ENCODE peak calls at places on chromosomes 1 and 21, in seven cellular contexts. Z is H1, E is IMR-90, F is H9, G is neuronal stem cell, V is mesendoderm, N is trophoblast cell. T is an unnamed sample.

GRCh38 chr1:40096977-40097782 is at the start of gene PPT1:
- DNase-seq in V (peak), G (peak), E (peak), Z (peak), N (peak), F (peak), T (peak)

GRCh38 chr1:164589961-164590507 is 31.1 kb downstream of the PBX1 start:
- DNase-seq in G (no peak), E (no peak), Z (no peak), F (peak), N (no peak), V (peak), T (no peak)

GRCh38 chr1:9239622-9240401 is 5.2 kb downstream of the H6PD start:
- DNase-seq in E (peak), N (peak), V (no peak), G (no peak), Z (no peak), F (no peak), T (peak)

GRCh38 chr1:228158151-228158571 is 7.4 kb upstream of the IBA57 start:
- DNase-seq in G (no peak), F (no peak), E (no peak), V (no peak), N (no peak), Z (no peak), T (no peak)

GRCh38 chr21:36104306-36105300 is 30.3 kb upstream of the CBR3 start:
- DNase-seq in V (peak), G (peak), F (peak), N (peak), E (peak), Z (peak), T (peak)

GRCh38 chr1:100449477-100449876 is 88.5 kb upstream of the GPR88 start:
- DNase-seq in G (no peak), Z (no peak), E (no peak), F (no peak), N (no peak), V (no peak), T (no peak)

GRCh38 chr1:154971341-154971998 is 923 bp upstream of the SHC1 start:
- DNase-seq in F (no peak), E (no peak), N (peak), V (peak), Z (no peak), G (no peak), T (no peak)

GRCh38 chr1:112722601-112723510 is 7.7 kb upstream of the PPM1J start:
- DNase-seq in F (peak), V (peak), E (peak), N (peak), Z (peak), G (no peak), T (peak)

GRCh38 chr1:21673277-21673780 is 4.2 kb upstream of the RAP1GAP start:
- DNase-seq in N (no peak), E (peak), V (no peak), F (peak), G (no peak), Z (peak), T (peak)

GRCh38 chr1:5727191-5727590 is 265.0 kb downstream of the NPHP4 start:
- DNase-seq in Z (no peak), G (no peak), E (no peak), F (no peak), V (no peak), N (no peak), T (no peak)

GRCh38 chr1:225891229-225891972 is 2.5 kb upstream of the LEFTY1 start:
- DNase-seq in N (no peak), F (no peak), G (no peak), V (no peak), E (no peak), Z (no peak), T (no peak)
- H3K9ac ChIP-seq in N (no peak), F (no peak), G (no peak), V (no peak), E (no peak), Z (no peak), T (no peak)

GRCh38 chr1:59238535-59238934 is 58.4 kb upstream of the FGGY start:
- DNase-seq in N (no peak), V (no peak), E (no peak), F (no peak), G (no peak), Z (no peak), T (no peak)
- H2BK5ac ChIP-seq in N (no peak), V (no peak), E (no peak), F (no peak), G (no peak), Z (no peak), T (no peak)

GRCh38 chr21:33203371-33203724 is 26.4 kb upstream of the IFNAR2 start:
- DNase-seq in Z (no peak), F (no peak), V (no peak), N (no peak), E (no peak), G (no peak), T (no peak)

GRCh38 chr21:33205476-33205875 is 24.3 kb upstream of the IFNAR2 start:
- DNase-seq in V (no peak), F (no peak), G (no peak), N (no peak), E (no peak), Z (no peak), T (no peak)

GRCh38 chr21:33199516-33200217 is 30.1 kb upstream of the IFNAR2 start:
- DNase-seq in N (peak), Z (peak), G (peak), E (peak), V (peak), F (peak), T (peak)

GRCh38 chr21:33201945-33202344 is 27.8 kb upstream of the IFNAR2 start:
- DNase-seq in Z (no peak), E (no peak), V (no peak), G (no peak), N (no peak), F (no peak), T (no peak)

DNA sequence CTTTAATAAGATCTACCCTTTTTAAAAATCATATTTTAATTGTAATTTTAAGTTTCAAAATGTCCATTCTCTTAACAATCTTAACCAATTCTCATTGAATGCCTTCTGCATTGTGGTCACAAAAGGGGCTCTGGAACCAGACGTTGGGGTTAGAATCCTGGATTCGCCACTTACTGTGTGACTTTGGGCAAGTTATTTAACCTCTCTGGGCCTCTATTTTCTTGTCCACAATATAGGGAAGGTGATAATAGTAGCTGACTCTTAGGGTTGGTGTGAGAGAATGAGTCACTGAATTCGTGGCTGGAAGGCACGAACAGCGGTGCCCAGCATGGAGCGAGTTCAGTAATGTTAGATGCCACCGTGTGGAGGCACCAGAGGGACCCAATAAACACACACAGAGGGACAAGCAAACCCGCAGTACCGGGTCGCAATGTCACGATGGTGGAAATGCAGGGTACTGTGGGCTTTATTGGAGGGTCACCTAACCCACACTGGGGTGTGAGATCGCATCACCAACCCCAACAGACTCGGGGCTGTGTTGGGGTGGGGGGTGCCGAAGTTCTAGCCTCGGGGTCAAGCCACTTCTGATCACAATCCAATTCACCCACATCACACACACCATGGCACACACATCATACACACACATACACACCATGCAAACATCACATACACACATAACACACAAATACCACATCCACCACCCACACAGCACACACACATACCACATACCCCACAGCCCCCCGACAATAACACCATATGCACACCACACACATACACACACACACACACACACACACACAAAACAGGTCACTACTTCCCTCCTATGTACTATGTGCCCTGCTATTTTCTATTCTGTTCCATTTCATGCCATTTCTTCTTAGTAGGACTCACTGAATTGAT is 27.0 kb upstream of the IFNAR2 start:
- DNase-seq in F (no peak), E (no peak), G (no peak), Z (no peak), N (peak), V (no peak), T (no peak)
- H3K9ac ChIP-seq in F (no peak), E (no peak), G (peak), Z (no peak), N (no peak), V (no peak), T (peak)

GRCh38 chr1:24968941-24969585 is 39.0 kb upstream of the RUNX3 start:
- DNase-seq in F (no peak), E (no peak), N (no peak), V (peak), G (no peak), Z (no peak), T (no peak)
- H2BK5ac ChIP-seq in F (no peak), E (no peak), N (no peak), V (no peak), G (no peak), Z (no peak), T (no peak)